ENCODE peak calls at places on chromosomes 11 and 22, in four cellular contexts. One of them, this sample, is unnamed. For H3K4me1, the result is how much of the 10 kb centered on the place peaks cover.

GRCh38 chr11:33266418-33267215 is 9.4 kb downstream of the HIPK3 start:
- DNase-seq in upper lobe of left lung: no peak
- DNase-seq in GM23338: peak
- DNase-seq in endothelial cell of umbilical vein: no peak
- DNase-seq in this sample: no peak

GRCh38 chr22:22684605-22685561 is 40.5 kb downstream of the GGTLC2 start:
- DNase-seq in upper lobe of left lung: no peak
- DNase-seq in GM23338: peak
- DNase-seq in endothelial cell of umbilical vein: no peak
- DNase-seq in this sample: peak

GRCh38 chr11:129881570-129882170 is 13.7 kb downstream of the NFRKB start:
- DNase-seq in upper lobe of left lung: no peak
- DNase-seq in GM23338: peak
- DNase-seq in endothelial cell of umbilical vein: peak
- DNase-seq in this sample: no peak

GRCh38 chr11:132072044-132072879 is 701.8 kb downstream of the NTM start:
- DNase-seq in upper lobe of left lung: no peak
- DNase-seq in GM23338: no peak
- DNase-seq in endothelial cell of umbilical vein: peak
- DNase-seq in this sample: no peak

GRCh38 chr11:67165595-67165994 is 46.5 kb downstream of the KDM2A start:
- DNase-seq in upper lobe of left lung: no peak
- DNase-seq in GM23338: no peak
- DNase-seq in endothelial cell of umbilical vein: no peak
- DNase-seq in this sample: no peak

GRCh38 chr11:110797453-110797852 is 85.2 kb upstream of the ARHGAP20 start:
- DNase-seq in upper lobe of left lung: peak
- DNase-seq in GM23338: no peak
- DNase-seq in endothelial cell of umbilical vein: no peak
- DNase-seq in this sample: no peak

GRCh38 chr11:48002565-48002964 is 22.2 kb downstream of the PTPRJ start:
- DNase-seq in upper lobe of left lung: no peak
- DNase-seq in GM23338: no peak
- DNase-seq in endothelial cell of umbilical vein: no peak
- DNase-seq in this sample: no peak

GRCh38 chr11:86176165-86176884 is 68.2 kb upstream of the EED start:
- DNase-seq in upper lobe of left lung: no peak
- DNase-seq in GM23338: no peak
- DNase-seq in endothelial cell of umbilical vein: peak
- DNase-seq in this sample: no peak

GRCh38 chr22:40509401-40510134 is 127.0 kb downstream of the MRTFA start:
- DNase-seq in upper lobe of left lung: peak
- DNase-seq in GM23338: no peak
- DNase-seq in endothelial cell of umbilical vein: peak
- DNase-seq in this sample: no peak

GRCh38 chr11:75639752-75640151 is 29.1 kb downstream of the MAP6 start:
- DNase-seq in upper lobe of left lung: peak
- DNase-seq in GM23338: no peak
- DNase-seq in endothelial cell of umbilical vein: peak
- DNase-seq in this sample: peak

GRCh38 chr11:122922893-122923292 is 40.3 kb downstream of the JHY start:
- DNase-seq in upper lobe of left lung: no peak
- DNase-seq in GM23338: no peak
- DNase-seq in endothelial cell of umbilical vein: no peak
- DNase-seq in this sample: no peak

GRCh38 chr11:61695917-61696316 is 15.7 kb downstream of the DAGLA start:
- DNase-seq in upper lobe of left lung: peak
- DNase-seq in GM23338: peak
- DNase-seq in endothelial cell of umbilical vein: peak
- DNase-seq in this sample: peak

GRCh38 chr11:111691176-111691575 is 75.0 kb downstream of the PPP2R1B start:
- DNase-seq in upper lobe of left lung: no peak
- DNase-seq in GM23338: no peak
- DNase-seq in endothelial cell of umbilical vein: no peak
- DNase-seq in this sample: no peak

GRCh38 chr11:108069947-108070346 is 51.4 kb upstream of the ACAT1 start:
- DNase-seq in upper lobe of left lung: no peak
- DNase-seq in GM23338: no peak
- DNase-seq in endothelial cell of umbilical vein: peak
- DNase-seq in this sample: no peak

GRCh38 chr22:30205281-30206115 is 41.1 kb downstream of the LIF start:
- DNase-seq in upper lobe of left lung: peak
- DNase-seq in GM23338: no peak
- DNase-seq in endothelial cell of umbilical vein: no peak
- DNase-seq in this sample: no peak

GRCh38 chr11:117796456-117797428 is at the start of gene DSCAML1:
- DNase-seq in upper lobe of left lung: no peak
- DNase-seq in GM23338: peak
- DNase-seq in endothelial cell of umbilical vein: no peak
- DNase-seq in this sample: no peak

GRCh38 chr22:19325296-19325950 is 33.9 kb upstream of the CLTCL1 start:
- DNase-seq in upper lobe of left lung: no peak
- DNase-seq in GM23338: no peak
- DNase-seq in endothelial cell of umbilical vein: no peak
- DNase-seq in this sample: no peak

GRCh38 chr11:554428-554823 is 6.1 kb downstream of the LMNTD2 start:
- DNase-seq in upper lobe of left lung: no peak
- DNase-seq in GM23338: peak
- DNase-seq in endothelial cell of umbilical vein: no peak
- DNase-seq in this sample: no peak

GRCh38 chr22:34055525-34056200 is 135.4 kb upstream of the LARGE1 start:
- DNase-seq in upper lobe of left lung: no peak
- DNase-seq in GM23338: peak
- DNase-seq in endothelial cell of umbilical vein: no peak
- DNase-seq in this sample: no peak

GRCh38 chr11:64121637-64122410 is 44.1 kb downstream of the MACROD1 start:
- DNase-seq in upper lobe of left lung: no peak
- DNase-seq in GM23338: no peak
- DNase-seq in endothelial cell of umbilical vein: no peak
- DNase-seq in this sample: no peak

GRCh38 chr11:95456704-95457491 is 225.9 kb upstream of the SESN3 start:
- DNase-seq in upper lobe of left lung: no peak
- DNase-seq in GM23338: no peak
- DNase-seq in endothelial cell of umbilical vein: no peak
- DNase-seq in this sample: no peak

GRCh38 chr22:40036591-40037225 is 42.0 kb downstream of the FAM83F start:
- DNase-seq in upper lobe of left lung: peak
- DNase-seq in GM23338: peak
- DNase-seq in endothelial cell of umbilical vein: peak
- DNase-seq in this sample: peak

GRCh38 chr22:44755418-44755817 is 3.0 kb downstream of the ARHGAP8 start:
- DNase-seq in upper lobe of left lung: no peak
- DNase-seq in GM23338: no peak
- DNase-seq in endothelial cell of umbilical vein: no peak
- DNase-seq in this sample: peak

GRCh38 chr11:69486773-69487266 is 5.4 kb downstream of the LINC01488 start:
- DNase-seq in upper lobe of left lung: no peak
- DNase-seq in GM23338: no peak
- DNase-seq in endothelial cell of umbilical vein: no peak
- DNase-seq in this sample: peak

GRCh38 chr11:34149274-34149673 is 43.8 kb downstream of the NAT10 start:
- DNase-seq in upper lobe of left lung: no peak
- DNase-seq in GM23338: no peak
- DNase-seq in endothelial cell of umbilical vein: no peak
- DNase-seq in this sample: no peak

GRCh38 chr22:26501996-26502395 is 10.3 kb downstream of the TFIP11 start:
- DNase-seq in upper lobe of left lung: no peak
- DNase-seq in GM23338: no peak
- DNase-seq in endothelial cell of umbilical vein: no peak
- DNase-seq in this sample: no peak

GRCh38 chr11:14446701-14447169 is 52.9 kb downstream of the COPB1 start:
- DNase-seq in upper lobe of left lung: no peak
- DNase-seq in GM23338: no peak
- DNase-seq in endothelial cell of umbilical vein: peak
- DNase-seq in this sample: no peak

GRCh38 chr11:86592659-86593451 is 79.6 kb downstream of the ME3 start:
- DNase-seq in upper lobe of left lung: peak
- DNase-seq in GM23338: no peak
- DNase-seq in endothelial cell of umbilical vein: peak
- DNase-seq in this sample: no peak

GRCh38 chr11:7514099-7514725 is 413 bp downstream of the PPFIBP2 start:
- DNase-seq in upper lobe of left lung: no peak
- DNase-seq in GM23338: peak
- DNase-seq in endothelial cell of umbilical vein: no peak
- DNase-seq in this sample: no peak

GRCh38 chr11:132942611-132943324 is 589.5 kb downstream of the OPCML start:
- DNase-seq in upper lobe of left lung: no peak
- DNase-seq in GM23338: peak
- DNase-seq in endothelial cell of umbilical vein: no peak
- DNase-seq in this sample: no peak

GRCh38 chr22:39470462-39471335 is 13.9 kb downstream of the MGAT3 start:
- DNase-seq in upper lobe of left lung: no peak
- DNase-seq in GM23338: no peak
- DNase-seq in endothelial cell of umbilical vein: no peak
- DNase-seq in this sample: no peak

GRCh38 chr11:43574949-43575915 is 105.3 kb upstream of the HSD17B12 start:
- DNase-seq in upper lobe of left lung: no peak
- DNase-seq in GM23338: peak
- DNase-seq in endothelial cell of umbilical vein: peak
- DNase-seq in this sample: no peak

GRCh38 chr22:46374663-46375474 is 39.4 kb downstream of the TRMU start:
- DNase-seq in upper lobe of left lung: peak
- DNase-seq in GM23338: no peak
- DNase-seq in endothelial cell of umbilical vein: no peak
- DNase-seq in this sample: no peak

GRCh38 chr11:28835790-28836189 is 727.6 kb downstream of the METTL15 start:
- DNase-seq in upper lobe of left lung: no peak
- DNase-seq in GM23338: no peak
- DNase-seq in endothelial cell of umbilical vein: peak
- DNase-seq in this sample: no peak

GRCh38 chr22:20588843-20589581 is 81.6 kb downstream of the MED15 start:
- DNase-seq in upper lobe of left lung: no peak
- DNase-seq in GM23338: no peak
- DNase-seq in endothelial cell of umbilical vein: no peak
- DNase-seq in this sample: no peak
- TF ChIP-seq POLR2AphosphoS5 in upper lobe of left lung: no peak
- TF ChIP-seq POLR2AphosphoS5 in GM23338: no peak
- TF ChIP-seq POLR2AphosphoS5 in endothelial cell of umbilical vein: peak
- TF ChIP-seq POLR2AphosphoS5 in this sample: peak

GRCh38 chr11:114121138-114121537 is 61.6 kb downstream of the ZBTB16 start:
- DNase-seq in upper lobe of left lung: no peak
- DNase-seq in GM23338: no peak
- DNase-seq in endothelial cell of umbilical vein: no peak
- DNase-seq in this sample: no peak
- H3K4me1 ChIP-seq in upper lobe of left lung: half or more
- H3K4me1 ChIP-seq in GM23338: under half
- H3K4me1 ChIP-seq in endothelial cell of umbilical vein: under half
- H3K4me1 ChIP-seq in this sample: under half

GRCh38 chr11:113350646-113351045 is 36.3 kb downstream of the TTC12 start:
- DNase-seq in upper lobe of left lung: no peak
- DNase-seq in GM23338: no peak
- DNase-seq in endothelial cell of umbilical vein: no peak
- DNase-seq in this sample: no peak
- TF ChIP-seq POLR2AphosphoS5 in upper lobe of left lung: no peak
- TF ChIP-seq POLR2AphosphoS5 in GM23338: no peak
- TF ChIP-seq POLR2AphosphoS5 in endothelial cell of umbilical vein: no peak
- TF ChIP-seq POLR2AphosphoS5 in this sample: no peak

DNA sequence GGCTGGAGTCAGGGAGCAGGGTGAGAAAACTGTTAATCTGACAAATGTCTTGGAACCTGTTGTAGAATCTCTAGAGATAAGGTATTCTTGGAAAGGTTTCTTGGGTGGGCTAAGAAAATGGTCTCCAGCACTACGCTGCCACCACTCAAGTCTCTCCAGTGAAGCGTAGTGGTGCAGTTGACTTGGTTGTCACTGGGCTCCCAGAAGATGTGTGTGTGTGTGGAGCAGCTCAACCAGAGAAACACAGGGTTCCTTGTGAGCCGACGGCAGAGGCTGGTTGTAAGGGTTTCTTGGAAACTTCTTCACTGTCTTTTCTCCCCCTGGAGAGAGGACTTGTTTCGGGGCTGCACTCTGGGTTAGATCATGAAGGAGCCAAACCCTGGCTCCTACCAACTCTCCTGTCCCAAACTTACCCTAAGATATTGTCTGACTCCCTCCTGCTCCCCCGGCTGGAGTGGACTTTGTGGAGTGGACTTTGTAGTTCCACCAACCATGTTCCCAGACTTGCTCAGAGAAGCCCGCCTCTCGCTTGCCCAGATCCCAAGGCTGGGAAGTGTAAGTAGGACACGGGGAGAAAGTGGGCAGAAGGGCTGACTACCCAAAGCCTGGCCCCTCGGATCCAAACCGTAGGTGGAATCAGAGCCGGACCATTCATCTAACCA is 1.1 kb downstream of the CXCR5 start:
- DNase-seq in upper lobe of left lung: no peak
- DNase-seq in GM23338: no peak
- DNase-seq in endothelial cell of umbilical vein: no peak
- DNase-seq in this sample: no peak
- H3K4me1 ChIP-seq in upper lobe of left lung: under half
- H3K4me1 ChIP-seq in GM23338: under half
- H3K4me1 ChIP-seq in endothelial cell of umbilical vein: under half
- H3K4me1 ChIP-seq in this sample: under half

GRCh38 chr11:18657696-18658095 is 23.6 kb upstream of the SPTY2D1 start:
- DNase-seq in upper lobe of left lung: no peak
- DNase-seq in GM23338: no peak
- DNase-seq in endothelial cell of umbilical vein: no peak
- DNase-seq in this sample: no peak
- TF ChIP-seq POLR2AphosphoS5 in upper lobe of left lung: no peak
- TF ChIP-seq POLR2AphosphoS5 in GM23338: no peak
- TF ChIP-seq POLR2AphosphoS5 in endothelial cell of umbilical vein: no peak
- TF ChIP-seq POLR2AphosphoS5 in this sample: no peak

DNA sequence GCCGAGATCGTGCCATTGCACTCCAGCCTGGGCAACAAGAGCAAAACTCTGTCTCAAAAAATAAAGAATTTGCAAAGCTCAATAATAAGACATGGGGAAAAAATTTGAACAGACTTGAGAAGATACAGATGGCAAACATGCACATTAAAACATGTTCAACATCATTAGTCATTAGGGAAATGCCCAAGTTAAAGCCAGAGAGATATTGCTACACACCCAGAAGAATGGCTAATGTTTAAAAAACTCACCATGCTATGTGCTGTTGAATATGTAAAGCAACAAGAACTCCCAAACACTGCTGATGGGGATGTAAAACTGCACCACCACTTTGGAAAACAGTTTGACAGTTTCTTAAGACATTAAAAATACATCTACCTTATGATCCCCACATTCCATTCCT is 12.6 kb downstream of the LRRC75B start:
- DNase-seq in upper lobe of left lung: no peak
- DNase-seq in GM23338: no peak
- DNase-seq in endothelial cell of umbilical vein: no peak
- DNase-seq in this sample: no peak
- H3K4me1 ChIP-seq in upper lobe of left lung: under half
- H3K4me1 ChIP-seq in GM23338: under half
- H3K4me1 ChIP-seq in endothelial cell of umbilical vein: under half
- H3K4me1 ChIP-seq in this sample: under half

DNA sequence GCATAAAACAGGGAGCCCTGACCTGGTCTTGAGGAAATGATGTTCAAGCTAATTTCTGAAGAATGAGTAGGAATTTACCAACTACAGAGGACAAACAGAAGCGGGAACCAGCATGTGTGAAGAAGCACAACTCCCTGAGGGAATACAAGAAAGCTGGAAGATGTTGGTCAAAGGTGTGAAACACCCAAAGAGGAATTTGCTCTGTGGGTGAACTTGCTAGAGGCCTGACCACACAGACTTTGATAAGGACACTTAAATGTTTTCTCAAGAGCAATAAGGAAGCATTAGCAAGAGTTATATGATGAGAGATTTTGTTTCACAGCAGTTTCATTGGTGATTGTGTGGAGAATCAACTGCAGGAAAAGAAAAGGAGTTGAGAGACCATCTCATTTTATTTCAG is 17.6 kb downstream of the SLC5A12 start:
- DNase-seq in upper lobe of left lung: no peak
- DNase-seq in GM23338: no peak
- DNase-seq in endothelial cell of umbilical vein: no peak
- DNase-seq in this sample: no peak
- TF ChIP-seq POLR2AphosphoS5 in upper lobe of left lung: no peak
- TF ChIP-seq POLR2AphosphoS5 in GM23338: no peak
- TF ChIP-seq POLR2AphosphoS5 in endothelial cell of umbilical vein: no peak
- TF ChIP-seq POLR2AphosphoS5 in this sample: no peak